ENCODE peak calls at places on chromosomes 16 and 17, in four cellular contexts. I is body of pancreas, X is SK-N-SH, F is ovary. T is an unnamed sample. For H3K4me1, the result is how much of the 10 kb centered on the place peaks cover.

GRCh38 chr17:65459667-65460415 is 101.6 kb downstream of the AXIN2 start:
- DNase-seq in I (no peak), X (no peak), F (no peak), T (no peak)

GRCh38 chr16:73095885-73096341 is 48.0 kb upstream of the ZFHX3 start:
- DNase-seq in I (peak), X (peak), F (no peak), T (peak)

GRCh38 chr17:63369233-63369632 is 76.9 kb downstream of the CYB561 start:
- DNase-seq in I (no peak), X (no peak), F (no peak), T (no peak)

GRCh38 chr16:69867796-69868565 is 83.2 kb upstream of the CLEC18A start:
- DNase-seq in I (no peak), X (no peak), F (no peak), T (no peak)

GRCh38 chr16:73601911-73602310 is 554.0 kb upstream of the ZFHX3 start:
- DNase-seq in I (no peak), X (no peak), F (no peak), T (no peak)

GRCh38 chr17:15157051-15157450 is 108.1 kb downstream of the PMP22 start:
- DNase-seq in I (no peak), X (no peak), F (no peak), T (no peak)

GRCh38 chr16:58492735-58493134 is 7.2 kb upstream of the NDRG4 start:
- DNase-seq in I (no peak), X (peak), F (no peak), T (no peak)

GRCh38 chr17:44004077-44004760 is at the start of gene NAGS:
- DNase-seq in I (no peak), X (peak), F (peak), T (peak)

GRCh38 chr17:8869416-8869815 is 1.9 kb upstream of the PIK3R6 start:
- DNase-seq in I (no peak), X (no peak), F (no peak), T (no peak)

GRCh38 chr17:48241770-48242497 is 134.4 kb downstream of the SNX11 start:
- DNase-seq in I (no peak), X (no peak), F (no peak), T (no peak)

GRCh38 chr17:55730380-55730779 is 7.7 kb upstream of the TMEM100 start:
- DNase-seq in I (no peak), X (no peak), F (no peak), T (no peak)

GRCh38 chr16:66915041-66915440 is 3.6 kb downstream of the CDH16 start:
- DNase-seq in I (no peak), X (no peak), F (no peak), T (no peak)

GRCh38 chr16:65069090-65069489 is 52.8 kb downstream of the CDH11 start:
- DNase-seq in I (no peak), X (no peak), F (no peak), T (no peak)

GRCh38 chr16:48158296-48158695 is 2.5 kb upstream of the ABCC12 start:
- DNase-seq in I (no peak), X (no peak), F (no peak), T (no peak)

GRCh38 chr16:22240023-22240697 is 34.1 kb downstream of the EEF2K start:
- DNase-seq in I (no peak), X (no peak), F (no peak), T (no peak)

GRCh38 chr17:36768355-36768754 is 167.0 kb downstream of the MRM1 start:
- DNase-seq in I (no peak), X (no peak), F (no peak), T (no peak)

GRCh38 chr17:39094607-39095308 is 56.7 kb downstream of the PLXDC1 start:
- DNase-seq in I (no peak), X (no peak), F (no peak), T (no peak)

GRCh38 chr17:81885454-81885853 is 5.9 kb downstream of the ALYREF start:
- DNase-seq in I (no peak), X (peak), F (no peak), T (no peak)

GRCh38 chr17:48392836-48393235 is 37.2 kb downstream of the SKAP1 start:
- DNase-seq in I (no peak), X (no peak), F (no peak), T (no peak)

GRCh38 chr17:50218771-50219315 is 17.4 kb upstream of the COL1A1 start:
- DNase-seq in I (no peak), X (no peak), F (no peak), T (peak)

GRCh38 chr16:49422896-49423295 is 49.3 kb downstream of the C16orf78 start:
- DNase-seq in I (no peak), X (no peak), F (no peak), T (no peak)

GRCh38 chr16:85682516-85682915 is 6.2 kb downstream of the GINS2 start:
- DNase-seq in I (no peak), X (no peak), F (no peak), T (no peak)

GRCh38 chr17:82767041-82767754 is 15.3 kb downstream of the TBCD start:
- DNase-seq in I (peak), X (peak), F (no peak), T (peak)

GRCh38 chr17:48678141-48678971 is 44.0 kb downstream of the PRAC1 start:
- DNase-seq in I (peak), X (peak), F (peak), T (peak)

GRCh38 chr16:68281368-68282063 is 17.2 kb downstream of the SLC7A6 start:
- DNase-seq in I (no peak), X (no peak), F (no peak), T (no peak)

GRCh38 chr17:28151001-28151400 is 108.5 kb downstream of the NLK start:
- DNase-seq in I (no peak), X (peak), F (no peak), T (no peak)

DNA sequence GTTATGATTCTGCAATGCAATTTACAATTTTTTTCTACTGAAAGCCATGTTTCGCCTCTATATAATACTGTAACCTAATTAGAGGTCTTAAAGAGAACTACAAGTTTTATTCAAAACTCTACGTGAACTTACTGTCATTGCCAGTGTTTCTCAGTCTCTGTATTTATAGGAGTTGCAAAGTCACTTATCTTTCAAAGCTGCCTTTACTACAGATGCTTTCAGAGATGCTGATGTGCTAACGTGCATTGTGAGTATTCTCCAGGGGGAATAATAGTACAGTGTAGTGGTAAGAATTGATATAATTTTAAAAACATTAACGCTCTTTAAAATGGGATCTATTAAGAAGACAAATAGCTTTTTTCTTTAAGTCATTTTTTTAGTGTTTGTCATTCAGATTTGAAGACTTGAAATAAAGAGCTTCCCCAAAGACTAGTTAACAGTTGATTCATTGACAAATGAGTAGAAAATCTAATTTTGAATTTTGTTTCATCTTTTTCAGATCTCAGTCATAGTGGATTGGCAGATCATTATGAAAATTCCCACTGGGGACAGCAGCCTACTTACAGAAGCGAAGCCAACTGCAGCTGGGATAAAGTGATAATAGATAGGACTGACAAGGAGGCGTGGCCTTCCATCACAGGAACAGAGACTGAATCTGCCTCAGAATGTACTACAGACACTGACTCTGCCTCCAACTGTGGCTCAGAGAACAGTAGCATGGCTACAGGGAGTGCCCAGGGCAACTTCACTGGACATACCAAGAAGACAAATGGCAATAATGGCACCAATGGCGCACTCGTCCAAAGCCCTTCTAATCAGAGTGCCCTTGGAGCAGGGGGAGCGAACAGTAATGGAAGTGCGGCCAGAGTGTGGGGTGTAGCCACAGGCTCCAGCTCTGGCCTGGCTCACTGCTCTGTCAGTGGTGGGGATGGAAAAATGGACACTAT is 79.9 kb downstream of the TMC6 start:
- DNase-seq in I (no peak), X (no peak), F (no peak), T (no peak)
- TF ChIP-seq CTCF in I (no peak), X (no peak), F (no peak), T (no peak)

DNA sequence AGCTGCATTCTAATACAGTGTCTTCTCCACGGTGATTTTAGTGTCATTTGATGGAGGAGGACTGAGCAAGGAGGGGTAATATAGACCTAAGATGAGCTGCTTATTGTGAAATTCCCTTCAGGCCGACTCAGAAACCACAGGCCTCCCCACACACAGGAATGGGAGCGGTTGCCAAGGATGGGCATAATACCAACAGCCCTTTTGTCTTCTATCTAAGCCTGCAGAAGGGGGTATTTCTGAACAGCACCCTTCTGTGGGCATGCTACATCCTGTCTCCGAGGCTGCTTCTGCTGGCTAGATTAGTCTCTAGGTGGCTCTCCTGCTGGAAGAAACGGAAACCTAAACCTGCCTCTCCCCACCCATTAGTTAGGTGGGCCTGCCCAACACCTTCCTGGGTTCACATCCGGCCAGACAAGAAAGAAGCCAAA is 72.9 kb downstream of the CCDC182 start:
- DNase-seq in I (no peak), X (peak), F (no peak), T (no peak)
- H3K4me1 ChIP-seq in I (under half), X (under half), F (under half), T (under half)

GRCh38 chr17:10352866-10353265 is 19.9 kb downstream of the MYH13 start:
- DNase-seq in I (no peak), X (no peak), F (no peak), T (no peak)

GRCh38 chr17:10360578-10360977 is 12.2 kb downstream of the MYH13 start:
- DNase-seq in I (no peak), X (no peak), F (no peak), T (no peak)

GRCh38 chr17:10357768-10358167 is 15.0 kb downstream of the MYH13 start:
- DNase-seq in I (peak), X (peak), F (no peak), T (peak)
- TF ChIP-seq CTCF in I (peak), X (peak), F (no peak), T (no peak)

GRCh38 chr17:31494259-31495048 is 103.0 kb downstream of the RAB11FIP4 start:
- DNase-seq in I (no peak), X (no peak), F (no peak), T (peak)

GRCh38 chr17:31497431-31497830 is 106.0 kb downstream of the RAB11FIP4 start:
- DNase-seq in I (no peak), X (no peak), F (no peak), T (no peak)

GRCh38 chr17:31496601-31497000 is 105.1 kb downstream of the RAB11FIP4 start:
- DNase-seq in I (no peak), X (no peak), F (no peak), T (no peak)

GRCh38 chr17:31495049-31495885 is 103.8 kb downstream of the RAB11FIP4 start:
- DNase-seq in I (peak), X (peak), F (no peak), T (peak)

GRCh38 chr17:31496097-31496496 is 104.6 kb downstream of the RAB11FIP4 start:
- DNase-seq in I (no peak), X (no peak), F (no peak), T (no peak)
- H3K4me1 ChIP-seq in I (half or more), X (under half), F (under half), T (under half)

GRCh38 chr17:76473541-76473985 is 6.2 kb downstream of the AANAT start:
- DNase-seq in I (no peak), X (peak), F (no peak), T (no peak)
- TF ChIP-seq CTCF in I (no peak), X (peak), F (no peak), T (no peak)

GRCh38 chr17:7583253-7584109 is at the start of gene MPDU1:
- DNase-seq in I (peak), X (peak), F (peak), T (peak)
- H3K4me1 ChIP-seq in I (under half), X (under half), F (under half), T (under half)

T was measured in thyroid gland.